ENCODE peak calls at places on chromosomes 11 and 22, in six cellular contexts. V, S, D, I, P and X are unnamed samples.

GRCh38 chr11:85813721-85814120 is 2.8 kb upstream of the SYTL2 start:
- DNase-seq in V (no peak), P (peak; percentile 24), I (no peak), D (no peak), S (no peak), X (no peak)

GRCh38 chr11:114399903-114400221 is 449 bp downstream of the C11orf71 start:
- DNase-seq in V (no peak), I (peak; percentile 67), P (peak; percentile 42), S (peak; percentile 72), D (no peak), X (no peak)

GRCh38 chr11:44006882-44007495 is 40.8 kb upstream of the ACCSL start:
- DNase-seq in P (no peak), V (peak; percentile 61), I (no peak), D (no peak), S (no peak), X (no peak)

GRCh38 chr11:103668859-103669258 is 367.6 kb upstream of the DDI1 start:
- DNase-seq in D (no peak), V (no peak), P (no peak), S (no peak), I (no peak), X (no peak)

GRCh38 chr11:819129-819931 is 616 bp downstream of the PNPLA2 start:
- DNase-seq in S (peak; percentile 95), D (peak; percentile 82), V (peak; percentile 94), I (peak; percentile 88), P (peak; percentile 88), X (peak; percentile 93)

GRCh38 chr11:92393218-92393617 is 168.6 kb downstream of the FAT3 start:
- DNase-seq in S (no peak), D (no peak), P (no peak), I (no peak), V (no peak), X (no peak)

GRCh38 chr11:66207816-66208215 is 60.6 kb upstream of the RAB1B start:
- DNase-seq in D (no peak), P (no peak), I (no peak), V (no peak), S (no peak), X (no peak)

GRCh38 chr11:3106736-3107524 is 49.7 kb upstream of the CARS1 start:
- DNase-seq in V (no peak), P (no peak), S (no peak), I (no peak), D (no peak), X (no peak)

GRCh38 chr22:50293441-50294318 is 13.8 kb downstream of the PLXNB2 start:
- DNase-seq in D (no peak), I (peak; percentile 69), P (peak; percentile 53), V (peak; percentile 85), S (peak; percentile 50), X (peak; percentile 42)

GRCh38 chr22:39431821-39432251 is 25.0 kb upstream of the MGAT3 start:
- DNase-seq in D (no peak), I (no peak), S (peak; percentile 56), P (no peak), V (no peak), X (no peak)

GRCh38 chr11:105219269-105219668 is 79.7 kb upstream of the CARD18 start:
- DNase-seq in S (no peak), D (no peak), P (no peak), I (no peak), V (no peak), X (no peak)

GRCh38 chr11:60954421-60954820 is 2.4 kb upstream of the SLC15A3 start:
- DNase-seq in V (no peak), D (no peak), P (no peak), S (no peak), I (no peak), X (no peak)

GRCh38 chr22:49767355-49768062 is 60.2 kb downstream of the BRD1 start:
- DNase-seq in D (no peak), S (peak; percentile 14), V (peak; percentile 35), P (no peak), I (peak; percentile 30), X (peak; percentile 47)

GRCh38 chr11:134139873-134140331 is 71.0 kb downstream of the JAM3 start:
- DNase-seq in D (no peak), P (peak; percentile 42), V (peak; percentile 62), S (peak; percentile 40), I (peak; percentile 57), X (peak; percentile 70)

GRCh38 chr11:41522391-41522790 is 62.9 kb upstream of the LRRC4C start:
- DNase-seq in D (no peak), P (no peak), S (no peak), V (no peak), I (no peak), X (no peak)

GRCh38 chr11:82906236-82906635 is 4.7 kb downstream of the DDIAS start:
- DNase-seq in S (no peak), I (peak; percentile 74), V (no peak), P (peak; percentile 51), D (no peak), X (no peak)

GRCh38 chr11:30015725-30016449 is 943 bp downstream of the KCNA4 start:
- DNase-seq in I (no peak), P (no peak), V (no peak), S (no peak), D (no peak), X (no peak)

GRCh38 chr11:1301220-1302000 is 8.0 kb downstream of the TOLLIP start:
- DNase-seq in D (no peak), S (no peak), I (no peak), P (no peak), V (no peak), X (no peak)

GRCh38 chr11:19816040-19816439 is 103.4 kb downstream of the NAV2 start:
- DNase-seq in P (no peak), S (no peak), D (no peak), I (no peak), V (no peak), X (no peak)

GRCh38 chr11:76550781-76551180 is 106.0 kb downstream of the EMSY start:
- DNase-seq in I (no peak), P (no peak), V (no peak), S (no peak), D (no peak), X (no peak)